ENCODE peak calls at places on chromosomes 4 and X, in five cellular contexts. One of them, this sample, is unnamed.

GRCh38 chr4:186554485-186554884 is 882 bp downstream of the MTNR1A start:
- DNase-seq in tibial artery: no peak
- DNase-seq in endodermal cell: peak; percentile 85
- DNase-seq in HepG2: peak; percentile 14
- DNase-seq in HCT116: peak; percentile 37
- DNase-seq in this sample: no peak

GRCh38 chr4:152640058-152640921 is 39.5 kb downstream of the TMEM154 start:
- DNase-seq in HepG2: no peak
- DNase-seq in endodermal cell: no peak
- DNase-seq in HCT116: no peak
- DNase-seq in tibial artery: no peak
- DNase-seq in this sample: no peak

GRCh38 chrX:153668423-153669173 is 5.0 kb downstream of the PNCK start:
- DNase-seq in tibial artery: no peak
- DNase-seq in endodermal cell: no peak
- DNase-seq in HCT116: no peak
- DNase-seq in HepG2: no peak
- DNase-seq in this sample: no peak

GRCh38 chr4:3352918-3353594 is 60.2 kb downstream of the RGS12 start:
- DNase-seq in endodermal cell: no peak
- DNase-seq in tibial artery: no peak
- DNase-seq in HCT116: no peak
- DNase-seq in HepG2: no peak
- DNase-seq in this sample: no peak

GRCh38 chrX:79572566-79572965 is 205.4 kb upstream of the ITM2A start:
- DNase-seq in HepG2: no peak
- DNase-seq in endodermal cell: no peak
- DNase-seq in tibial artery: no peak
- DNase-seq in HCT116: no peak
- DNase-seq in this sample: no peak

GRCh38 chr4:183522821-183523220 is 18.0 kb downstream of the ING2 start:
- DNase-seq in HepG2: no peak
- DNase-seq in endodermal cell: no peak
- DNase-seq in tibial artery: no peak
- DNase-seq in HCT116: no peak
- DNase-seq in this sample: no peak

GRCh38 chr4:54539500-54540029 is 118.2 kb upstream of the KIT start:
- DNase-seq in endodermal cell: peak; percentile 92
- DNase-seq in HepG2: peak; percentile 6
- DNase-seq in tibial artery: peak; percentile 32
- DNase-seq in HCT116: no peak
- DNase-seq in this sample: peak; percentile 30

GRCh38 chr4:5780831-5781480 is 70.0 kb downstream of the EVC start:
- DNase-seq in HepG2: no peak
- DNase-seq in tibial artery: no peak
- DNase-seq in endodermal cell: no peak
- DNase-seq in HCT116: no peak
- DNase-seq in this sample: no peak

GRCh38 chr4:102438873-102439614 is 62.1 kb upstream of the NFKB1 start:
- DNase-seq in HepG2: peak; percentile 33
- DNase-seq in tibial artery: no peak
- DNase-seq in endodermal cell: no peak
- DNase-seq in HCT116: no peak
- DNase-seq in this sample: no peak

GRCh38 chr4:82630079-82630478 is 68.3 kb upstream of the TMEM150C start:
- DNase-seq in tibial artery: no peak
- DNase-seq in HCT116: no peak
- DNase-seq in endodermal cell: no peak
- DNase-seq in HepG2: no peak
- DNase-seq in this sample: no peak

GRCh38 chrX:153494541-153495361 is at the start of gene BGN:
- DNase-seq in HepG2: peak; percentile 26
- DNase-seq in tibial artery: peak; percentile 47
- DNase-seq in endodermal cell: peak; percentile 81
- DNase-seq in HCT116: no peak
- DNase-seq in this sample: peak; percentile 56

GRCh38 chrX:12984629-12985303 is 9.9 kb downstream of the TMSB4X start:
- DNase-seq in HCT116: peak; percentile 21
- DNase-seq in HepG2: no peak
- DNase-seq in tibial artery: no peak
- DNase-seq in endodermal cell: no peak
- DNase-seq in this sample: no peak

GRCh38 chr4:93261207-93261606 is 567.3 kb upstream of the ATOH1 start:
- DNase-seq in endodermal cell: no peak
- DNase-seq in HepG2: no peak
- DNase-seq in tibial artery: no peak
- DNase-seq in HCT116: no peak
- DNase-seq in this sample: no peak

GRCh38 chrX:71542411-71542810 is 9.5 kb downstream of the OGT start:
- DNase-seq in HepG2: no peak
- DNase-seq in tibial artery: no peak
- DNase-seq in endodermal cell: no peak
- DNase-seq in HCT116: no peak
- DNase-seq in this sample: no peak

GRCh38 chr4:77399831-77400230 is 205.8 kb upstream of the CXCL13 start:
- DNase-seq in HepG2: no peak
- DNase-seq in endodermal cell: no peak
- DNase-seq in tibial artery: no peak
- DNase-seq in HCT116: no peak
- DNase-seq in this sample: no peak

GRCh38 chr4:167622481-167623240 is 388.4 kb upstream of the SPOCK3 start:
- DNase-seq in HCT116: peak; percentile 46
- DNase-seq in endodermal cell: peak; percentile 88
- DNase-seq in tibial artery: no peak
- DNase-seq in HepG2: peak; percentile 10
- DNase-seq in this sample: peak; percentile 76

GRCh38 chr4:1767770-1768366 is 25.2 kb upstream of the FGFR3 start:
- DNase-seq in HepG2: peak; percentile 76
- DNase-seq in HCT116: no peak
- DNase-seq in tibial artery: no peak
- DNase-seq in endodermal cell: peak; percentile 94
- DNase-seq in this sample: no peak

GRCh38 chrX:150690126-150690525 is 3.1 kb upstream of the MTMR1 start:
- DNase-seq in HepG2: no peak
- DNase-seq in endodermal cell: no peak
- DNase-seq in HCT116: peak; percentile 39
- DNase-seq in tibial artery: no peak
- DNase-seq in this sample: no peak

GRCh38 chr4:68732653-68733466 is 62.4 kb upstream of the UGT2B15 start:
- DNase-seq in HepG2: peak; percentile 100
- DNase-seq in HCT116: no peak
- DNase-seq in endodermal cell: peak; percentile 50
- DNase-seq in tibial artery: no peak
- DNase-seq in this sample: no peak

GRCh38 chr4:72564184-72564583 is 4.8 kb downstream of the ADAMTS3 start:
- DNase-seq in endodermal cell: no peak
- DNase-seq in HepG2: no peak
- DNase-seq in tibial artery: peak; percentile 49
- DNase-seq in HCT116: no peak
- DNase-seq in this sample: no peak

GRCh38 chr4:168421671-168422070 is 58.6 kb downstream of the DDX60L start:
- DNase-seq in HepG2: no peak
- DNase-seq in endodermal cell: no peak
- DNase-seq in tibial artery: no peak
- DNase-seq in HCT116: peak; percentile 49
- DNase-seq in this sample: no peak

GRCh38 chrX:11908371-11908770 is 150.3 kb downstream of the MSL3 start:
- DNase-seq in HepG2: peak; percentile 2
- DNase-seq in endodermal cell: peak; percentile 50
- DNase-seq in HCT116: no peak
- DNase-seq in tibial artery: no peak
- DNase-seq in this sample: no peak

GRCh38 chr4:4717692-4718091 is 141.8 kb upstream of the MSX1 start:
- DNase-seq in HCT116: no peak
- DNase-seq in endodermal cell: no peak
- DNase-seq in HepG2: no peak
- DNase-seq in tibial artery: no peak
- DNase-seq in this sample: no peak

GRCh38 chr4:180057198-180057821 is 2185.9 kb upstream of the TENM3 start:
- DNase-seq in tibial artery: no peak
- DNase-seq in HCT116: no peak
- DNase-seq in endodermal cell: peak; percentile 59
- DNase-seq in HepG2: no peak
- DNase-seq in this sample: no peak

GRCh38 chr4:89254847-89255246 is 52.8 kb downstream of the GPRIN3 start:
- DNase-seq in endodermal cell: peak; percentile 75
- DNase-seq in tibial artery: no peak
- DNase-seq in HCT116: peak; percentile 37
- DNase-seq in HepG2: peak; percentile 12
- DNase-seq in this sample: no peak

GRCh38 chr4:85498068-85498733 is 23.3 kb downstream of the ARHGAP24 start:
- DNase-seq in tibial artery: peak; percentile 68
- DNase-seq in HepG2: no peak
- DNase-seq in HCT116: no peak
- DNase-seq in endodermal cell: no peak
- DNase-seq in this sample: no peak

GRCh38 chrX:1506916-1507315 is 30.1 kb downstream of the P2RY8 start:
- DNase-seq in HCT116: no peak
- DNase-seq in HepG2: no peak
- DNase-seq in tibial artery: no peak
- DNase-seq in endodermal cell: no peak
- DNase-seq in this sample: no peak

GRCh38 chrX:123860506-123860840 is 620 bp downstream of the XIAP start:
- DNase-seq in tibial artery: no peak
- DNase-seq in HCT116: no peak
- DNase-seq in HepG2: peak; percentile 29
- DNase-seq in endodermal cell: no peak
- DNase-seq in this sample: no peak

GRCh38 chrX:11398785-11399184 is 105.6 kb downstream of the AMELX start:
- DNase-seq in HepG2: no peak
- DNase-seq in HCT116: no peak
- DNase-seq in endodermal cell: no peak
- DNase-seq in tibial artery: no peak
- DNase-seq in this sample: no peak

GRCh38 chr4:20844311-20844710 is 144.1 kb downstream of the PACRGL start:
- DNase-seq in endodermal cell: no peak
- DNase-seq in HepG2: no peak
- DNase-seq in HCT116: no peak
- DNase-seq in tibial artery: no peak
- DNase-seq in this sample: no peak

GRCh38 chr4:167688660-167689142 is 403.6 kb upstream of the ANXA10 start:
- DNase-seq in HepG2: no peak
- DNase-seq in HCT116: no peak
- DNase-seq in endodermal cell: no peak
- DNase-seq in tibial artery: no peak
- DNase-seq in this sample: no peak

GRCh38 chrX:70172964-70173363 is 4.3 kb upstream of the DGAT2L6 start:
- DNase-seq in HepG2: no peak
- DNase-seq in HCT116: no peak
- DNase-seq in endodermal cell: peak; percentile 58
- DNase-seq in tibial artery: no peak
- DNase-seq in this sample: no peak

GRCh38 chr4:61590881-61591280 is 390.8 kb downstream of the ADGRL3 start:
- DNase-seq in endodermal cell: peak; percentile 55
- DNase-seq in tibial artery: no peak
- DNase-seq in HepG2: no peak
- DNase-seq in HCT116: no peak
- DNase-seq in this sample: no peak

GRCh38 chr4:6308890-6309643 is 39.4 kb downstream of the WFS1 start:
- DNase-seq in HCT116: no peak
- DNase-seq in HepG2: peak; percentile 79
- DNase-seq in endodermal cell: peak; percentile 92
- DNase-seq in tibial artery: no peak
- DNase-seq in this sample: no peak

DNA sequence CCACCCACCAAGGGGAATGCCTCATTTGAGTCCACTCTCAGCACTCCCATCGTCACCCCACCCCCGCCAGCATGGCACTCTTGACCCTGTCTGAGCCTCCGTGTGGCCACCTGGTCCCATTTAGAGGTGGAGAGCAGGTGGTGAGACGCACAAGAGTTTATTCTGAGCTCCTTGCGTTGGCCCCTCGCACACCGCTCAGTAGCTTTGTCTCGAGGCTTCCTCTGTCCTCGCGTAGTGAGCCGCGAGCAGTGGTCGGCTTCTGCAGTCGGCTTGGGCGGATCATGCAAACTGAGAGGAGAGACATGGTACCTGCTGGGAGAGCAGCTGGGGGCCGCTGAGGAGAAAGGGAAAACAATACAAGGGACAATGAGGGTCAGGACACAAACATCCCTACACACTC is 48.4 kb upstream of the ZNF157 start:
- DNase-seq in endodermal cell: peak; percentile 88
- DNase-seq in HepG2: no peak
- DNase-seq in tibial artery: no peak
- DNase-seq in HCT116: no peak
- DNase-seq in this sample: no peak
- H3K27ac ChIP-seq in endodermal cell: peak overlapping the region; percentile 88
- H3K27ac ChIP-seq in HepG2: no peak overlapping the region
- H3K27ac ChIP-seq in tibial artery: no peak overlapping the region
- H3K27ac ChIP-seq in HCT116: no peak overlapping the region
- H3K27ac ChIP-seq in this sample: no peak overlapping the region

GRCh38 chrX:119055650-119056049 is 17.1 kb upstream of the CT47C1 start:
- DNase-seq in endodermal cell: no peak
- DNase-seq in tibial artery: no peak
- DNase-seq in HCT116: no peak
- DNase-seq in HepG2: no peak
- DNase-seq in this sample: no peak
- H3K27ac ChIP-seq in endodermal cell: no peak overlapping the region
- H3K27ac ChIP-seq in tibial artery: no peak overlapping the region
- H3K27ac ChIP-seq in HCT116: no peak overlapping the region
- H3K27ac ChIP-seq in HepG2: no peak overlapping the region
- H3K27ac ChIP-seq in this sample: no peak overlapping the region

DNA sequence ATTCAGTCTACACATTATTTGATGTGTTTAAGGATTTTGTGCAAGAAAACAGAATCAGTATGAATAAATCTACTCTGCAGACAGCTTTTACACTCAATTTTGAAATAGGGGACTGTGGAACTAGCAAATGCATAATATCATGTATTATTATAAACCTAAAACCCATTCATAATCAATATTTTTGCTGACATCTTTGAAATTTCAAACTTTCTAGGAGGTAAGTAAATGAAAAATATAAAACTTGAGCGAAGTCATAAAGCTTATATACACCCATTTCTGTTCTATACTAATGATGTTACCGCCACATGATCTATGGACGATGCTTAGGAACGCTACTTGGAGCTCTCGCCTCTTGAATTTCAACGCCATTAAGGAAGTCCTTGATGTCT is 38.1 kb downstream of the ADGRA3 start:
- DNase-seq in endodermal cell: no peak
- DNase-seq in tibial artery: no peak
- DNase-seq in HCT116: no peak
- DNase-seq in HepG2: no peak
- DNase-seq in this sample: no peak
- H3K27ac ChIP-seq in endodermal cell: no peak overlapping the region
- H3K27ac ChIP-seq in tibial artery: no peak overlapping the region
- H3K27ac ChIP-seq in HCT116: no peak overlapping the region
- H3K27ac ChIP-seq in HepG2: no peak overlapping the region
- H3K27ac ChIP-seq in this sample: no peak overlapping the region

GRCh38 chrX:73525928-73526690 is 36.9 kb upstream of the CHIC1 start:
- DNase-seq in endodermal cell: peak; percentile 48
- DNase-seq in HepG2: no peak
- DNase-seq in HCT116: no peak
- DNase-seq in tibial artery: no peak
- DNase-seq in this sample: no peak
- H3K27ac ChIP-seq in endodermal cell: no peak overlapping the region
- H3K27ac ChIP-seq in HepG2: no peak overlapping the region
- H3K27ac ChIP-seq in HCT116: no peak overlapping the region
- H3K27ac ChIP-seq in tibial artery: no peak overlapping the region
- H3K27ac ChIP-seq in this sample: no peak overlapping the region

GRCh38 chrX:17027931-17028330 is 81.5 kb downstream of the REPS2 start:
- DNase-seq in endodermal cell: no peak
- DNase-seq in HCT116: no peak
- DNase-seq in HepG2: no peak
- DNase-seq in tibial artery: no peak
- DNase-seq in this sample: no peak
- H3K27ac ChIP-seq in endodermal cell: no peak overlapping the region
- H3K27ac ChIP-seq in HCT116: no peak overlapping the region
- H3K27ac ChIP-seq in HepG2: no peak overlapping the region
- H3K27ac ChIP-seq in tibial artery: no peak overlapping the region
- H3K27ac ChIP-seq in this sample: no peak overlapping the region

GRCh38 chr4:124980276-124980752 is 267.8 kb upstream of the ANKRD50 start:
- DNase-seq in HCT116: no peak
- DNase-seq in HepG2: no peak
- DNase-seq in endodermal cell: no peak
- DNase-seq in tibial artery: no peak
- DNase-seq in this sample: no peak
- H3K27ac ChIP-seq in HCT116: no peak overlapping the region
- H3K27ac ChIP-seq in HepG2: no peak overlapping the region
- H3K27ac ChIP-seq in endodermal cell: no peak overlapping the region
- H3K27ac ChIP-seq in tibial artery: no peak overlapping the region
- H3K27ac ChIP-seq in this sample: no peak overlapping the region